ENCODE peak calls at places on chromosomes 12 and 14, in four cellular contexts. U, F, W and X are unnamed samples.

GRCh38 chr14:88551094-88551870 is 3.5 kb downstream of the PTPN21 start:
- DNase-seq in W (peak; percentile 77), F (peak; percentile 73), U (peak; percentile 91), X (peak; percentile 93)

GRCh38 chr12:19643635-19644034 is 204.3 kb downstream of the AEBP2 start:
- DNase-seq in U (peak; percentile 96), F (peak; percentile 41), W (peak; percentile 87), X (peak; percentile 78)

GRCh38 chr14:23539209-23539866 is 12.2 kb downstream of the ZFHX2 start:
- DNase-seq in F (peak; percentile 78), U (peak; percentile 92), W (peak; percentile 90), X (peak; percentile 69)

GRCh38 chr12:48925218-48925871 is at the start of gene FKBP11:
- DNase-seq in U (peak; percentile 80), F (no peak), W (peak; percentile 60), X (peak; percentile 78)

GRCh38 chr14:73712540-73713141 is 1.5 kb downstream of the PNMA1 start:
- DNase-seq in W (peak; percentile 67), U (peak; percentile 37), F (peak; percentile 21), X (peak; percentile 50)

GRCh38 chr12:126518596-126519200 is 1453.5 kb downstream of the AACS start:
- DNase-seq in W (no peak), U (no peak), F (no peak), X (no peak)

GRCh38 chr14:106831322-106831720 is 1304.9 kb downstream of the TMEM121 start:
- DNase-seq in F (no peak), U (peak; percentile 22), W (no peak), X (no peak)

GRCh38 chr12:2853626-2854025 is 3.2 kb downstream of the TEX52 start:
- DNase-seq in U (peak; percentile 94), F (peak; percentile 80), W (peak; percentile 90), X (peak; percentile 93)

GRCh38 chr12:50859621-50860020 is 16.9 kb downstream of the TMPRSS12 start:
- DNase-seq in W (no peak), U (no peak), F (no peak), X (no peak)

DNA sequence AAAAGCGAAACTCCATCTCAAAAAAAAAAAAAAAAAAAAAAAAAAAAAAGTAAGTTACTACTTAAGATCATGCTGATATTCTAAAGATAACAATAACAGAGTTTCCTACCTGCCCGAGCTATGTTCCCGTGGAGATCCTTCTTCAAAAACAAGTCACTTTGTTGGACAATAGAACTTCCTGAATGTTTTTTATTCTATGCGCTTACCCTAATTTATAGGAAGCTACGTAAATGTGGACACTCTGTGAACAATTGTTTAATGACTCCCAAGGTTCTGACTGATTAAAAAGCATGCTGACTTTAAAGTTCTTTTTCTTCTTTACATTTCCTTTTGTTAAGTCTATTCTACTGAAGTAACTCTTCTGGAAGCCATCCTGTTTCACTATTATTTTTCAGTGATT is 52.5 kb downstream of the FGD4 start:
- DNase-seq in F (no peak), W (no peak), U (no peak), X (no peak)
- H3K4me1 ChIP-seq in F (no peaks in the 10 kb centered on the region), W (peaks cover 46% of the 10 kb centered on the region), U (no peaks in the 10 kb centered on the region), X (peaks cover 35% of the 10 kb centered on the region)

GRCh38 chr12:8532045-8532444 is 8.7 kb downstream of the CLEC4E start:
- DNase-seq in F (no peak), U (no peak), W (no peak), X (no peak)

GRCh38 chr12:8527250-8528130 is 13.2 kb downstream of the CLEC4E start:
- DNase-seq in U (peak; percentile 31), F (no peak), W (peak; percentile 57), X (no peak)
- H3K9ac ChIP-seq in U (no peak overlapping the region), F (no peak overlapping the region), W (no peak overlapping the region), X (no peak overlapping the region)

GRCh38 chr14:64233791-64234190 is 60.4 kb downstream of the ESR2 start:
- DNase-seq in W (no peak), U (no peak), F (no peak), X (no peak)
- H3K4me1 ChIP-seq in W (no peaks in the 10 kb centered on the region), U (no peaks in the 10 kb centered on the region), F (peaks cover 5% of the 10 kb centered on the region), X (peaks cover 16% of the 10 kb centered on the region)

GRCh38 chr12:69396963-69397362 is 37.4 kb downstream of the YEATS4 start:
- DNase-seq in U (no peak), F (no peak), W (no peak), X (no peak)
- H3K9ac ChIP-seq in U (no peak overlapping the region), F (no peak overlapping the region), W (no peak overlapping the region), X (no peak overlapping the region)

DNA sequence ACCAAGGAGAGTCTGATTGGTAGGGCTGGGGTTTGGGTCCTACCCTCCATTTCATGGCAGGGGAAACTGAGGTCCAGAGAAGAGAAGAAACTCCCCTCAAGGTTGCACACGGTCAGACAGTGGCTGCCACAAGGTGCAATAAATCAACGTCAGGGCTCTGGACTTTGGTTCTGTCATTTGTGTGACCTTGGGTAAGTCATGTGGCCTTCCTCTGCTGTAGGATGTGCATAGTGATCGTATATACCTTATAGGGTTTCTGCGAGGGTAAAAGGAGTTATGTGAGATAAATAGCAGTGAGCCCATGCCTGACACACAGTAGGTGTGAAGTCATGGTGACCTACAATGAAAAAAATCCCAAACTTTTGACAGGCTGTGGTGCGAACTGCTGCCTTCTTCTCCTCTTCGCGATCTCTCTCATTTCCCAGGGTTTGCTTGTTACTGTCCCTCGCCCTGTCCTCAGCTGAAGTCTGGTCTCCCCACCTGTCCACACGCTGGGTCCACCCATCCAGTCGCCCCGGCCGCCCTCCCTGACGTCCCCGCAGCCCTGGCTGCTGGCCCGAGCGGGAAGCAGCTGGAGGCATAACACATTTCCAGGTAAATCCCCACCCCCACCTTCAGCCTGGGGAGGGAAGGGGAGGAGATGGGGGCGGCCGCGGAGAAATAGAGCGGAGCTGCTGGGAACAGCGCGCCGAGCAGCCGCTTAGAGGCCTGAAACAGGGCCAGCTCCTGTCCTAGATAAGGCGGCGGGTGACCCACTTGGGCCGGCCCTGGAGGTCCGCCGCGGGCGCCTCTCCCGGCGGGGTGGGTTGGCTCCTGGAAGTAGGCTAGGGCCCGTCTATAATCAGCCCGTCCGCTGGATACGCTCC is 1.8 kb upstream of the FAM222A start:
- DNase-seq in W (peak; percentile 38), F (no peak), U (peak; percentile 82), X (no peak)
- H3K4me1 ChIP-seq in W (peaks cover 49% of the 10 kb centered on the region), F (peaks cover 33% of the 10 kb centered on the region), U (peaks cover 7% of the 10 kb centered on the region), X (peaks cover 16% of the 10 kb centered on the region)

GRCh38 chr14:75714993-75715392 is 53.9 kb downstream of the TTLL5 start:
- DNase-seq in F (no peak), U (no peak), W (no peak), X (no peak)

GRCh38 chr14:75717729-75718128 is 56.7 kb downstream of the TTLL5 start:
- DNase-seq in U (no peak), F (no peak), W (no peak), X (no peak)

GRCh38 chr14:75718199-75718598 is 57.2 kb downstream of the TTLL5 start:
- DNase-seq in W (no peak), F (no peak), U (no peak), X (no peak)

GRCh38 chr14:75711796-75712211 is 50.8 kb downstream of the TTLL5 start:
- DNase-seq in W (peak; percentile 88), F (peak; percentile 55), U (peak; percentile 87), X (peak; percentile 87)

DNA sequence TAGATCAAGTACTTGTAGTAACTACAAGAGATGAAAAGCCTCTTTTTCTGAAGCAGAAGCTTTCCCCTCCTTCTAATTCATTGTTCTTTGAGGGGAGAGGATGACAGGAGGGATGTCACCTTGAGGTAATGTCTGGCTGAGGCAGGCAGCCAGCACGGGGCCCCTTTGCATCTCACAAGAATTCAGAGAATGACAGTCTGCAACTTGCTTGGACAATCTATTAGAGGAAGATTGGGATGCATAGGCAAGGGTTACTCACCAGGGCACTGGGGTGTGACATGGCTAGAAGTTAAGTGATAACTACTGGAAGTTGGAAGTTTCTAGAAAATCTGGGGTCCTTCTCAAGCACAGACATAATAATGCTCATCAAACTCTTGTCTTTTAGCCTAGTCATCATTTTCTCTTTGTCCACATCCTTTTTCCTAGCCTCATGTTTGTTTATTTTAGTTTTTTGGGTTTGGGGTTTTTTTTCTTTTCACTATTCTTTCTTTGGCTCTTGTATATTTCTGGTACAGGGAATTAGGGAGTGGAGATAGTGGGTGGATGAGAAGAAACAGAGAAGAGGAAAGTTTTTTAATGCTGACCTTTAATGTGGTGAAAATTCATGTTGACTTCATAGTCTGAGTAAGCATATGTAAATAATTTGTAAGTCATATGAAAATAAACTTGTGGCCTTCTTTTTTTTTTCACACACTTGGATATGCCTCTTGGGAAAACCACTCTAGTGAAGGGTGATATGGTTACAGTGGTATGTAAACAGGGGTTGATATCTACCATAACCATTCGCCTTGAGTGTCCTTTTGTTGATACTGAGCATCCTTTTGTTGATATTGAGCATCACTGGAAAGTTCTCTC is 55.1 kb downstream of the TTLL5 start:
- DNase-seq in U (peak; percentile 81), F (no peak), W (no peak), X (peak; percentile 62)
- H3K9ac ChIP-seq in U (no peak overlapping the region), F (no peak overlapping the region), W (no peak overlapping the region), X (no peak overlapping the region)